ENCODE peak calls at places on chromosomes 13 and 19, in ten cellular contexts. One of them, this sample, is unnamed.

GRCh38 chr19:2195914-2196313 is 32.2 kb downstream of the DOT1L start:
- DNase-seq in GF-D8: no peak
- DNase-seq in tibial artery: no peak
- DNase-seq in T-helper 9 cell: no peak
- DNase-seq in heart right ventricle: no peak
- DNase-seq in left colon: no peak
- DNase-seq in posterior cingulate gyrus: no peak
- DNase-seq in kidney epithelial cell: no peak
- DNase-seq in RCC 7860: no peak
- DNase-seq in transverse colon: no peak
- DNase-seq in this sample: no peak

GRCh38 chr13:104737713-104738112 is 1671.5 kb upstream of the SLC10A2 start:
- DNase-seq in posterior cingulate gyrus: no peak
- DNase-seq in heart right ventricle: no peak
- DNase-seq in T-helper 9 cell: no peak
- DNase-seq in transverse colon: no peak
- DNase-seq in GF-D8: no peak
- DNase-seq in RCC 7860: no peak
- DNase-seq in kidney epithelial cell: no peak
- DNase-seq in tibial artery: no peak
- DNase-seq in left colon: no peak
- DNase-seq in this sample: no peak

GRCh38 chr19:19632661-19633060 is 4.6 kb upstream of the LPAR2 start:
- DNase-seq in kidney epithelial cell: no peak
- DNase-seq in left colon: no peak
- DNase-seq in posterior cingulate gyrus: no peak
- DNase-seq in T-helper 9 cell: no peak
- DNase-seq in RCC 7860: no peak
- DNase-seq in GF-D8: no peak
- DNase-seq in transverse colon: no peak
- DNase-seq in heart right ventricle: no peak
- DNase-seq in tibial artery: no peak
- DNase-seq in this sample: no peak

GRCh38 chr19:45045671-45046353 is 7.0 kb downstream of the CLASRP start:
- DNase-seq in RCC 7860: no peak
- DNase-seq in GF-D8: no peak
- DNase-seq in tibial artery: no peak
- DNase-seq in heart right ventricle: no peak
- DNase-seq in transverse colon: no peak
- DNase-seq in T-helper 9 cell: no peak
- DNase-seq in left colon: no peak
- DNase-seq in kidney epithelial cell: no peak
- DNase-seq in posterior cingulate gyrus: no peak
- DNase-seq in this sample: no peak

GRCh38 chr19:40633207-40633606 is 32.0 kb downstream of the LTBP4 start:
- DNase-seq in tibial artery: no peak
- DNase-seq in kidney epithelial cell: no peak
- DNase-seq in GF-D8: no peak
- DNase-seq in heart right ventricle: no peak
- DNase-seq in left colon: no peak
- DNase-seq in posterior cingulate gyrus: peak
- DNase-seq in transverse colon: no peak
- DNase-seq in RCC 7860: peak
- DNase-seq in T-helper 9 cell: no peak
- DNase-seq in this sample: no peak

GRCh38 chr19:10654610-10655456 is 687 bp downstream of the ILF3 start:
- DNase-seq in posterior cingulate gyrus: no peak
- DNase-seq in heart right ventricle: peak
- DNase-seq in RCC 7860: peak
- DNase-seq in kidney epithelial cell: no peak
- DNase-seq in GF-D8: no peak
- DNase-seq in left colon: peak
- DNase-seq in transverse colon: peak
- DNase-seq in T-helper 9 cell: peak
- DNase-seq in tibial artery: peak
- DNase-seq in this sample: peak

GRCh38 chr19:43534811-43535761 is 2.1 kb downstream of the ZNF575 start:
- DNase-seq in kidney epithelial cell: no peak
- DNase-seq in T-helper 9 cell: no peak
- DNase-seq in posterior cingulate gyrus: peak
- DNase-seq in heart right ventricle: peak
- DNase-seq in tibial artery: peak
- DNase-seq in left colon: peak
- DNase-seq in transverse colon: peak
- DNase-seq in GF-D8: no peak
- DNase-seq in RCC 7860: no peak
- DNase-seq in this sample: peak

GRCh38 chr13:113532156-113532806 is 41.8 kb upstream of the DCUN1D2 start:
- DNase-seq in posterior cingulate gyrus: peak
- DNase-seq in tibial artery: peak
- DNase-seq in RCC 7860: no peak
- DNase-seq in GF-D8: no peak
- DNase-seq in kidney epithelial cell: no peak
- DNase-seq in T-helper 9 cell: no peak
- DNase-seq in left colon: no peak
- DNase-seq in heart right ventricle: no peak
- DNase-seq in transverse colon: no peak
- DNase-seq in this sample: no peak

GRCh38 chr13:30526612-30527217 is 61.0 kb upstream of the HMGB1 start:
- DNase-seq in kidney epithelial cell: no peak
- DNase-seq in left colon: no peak
- DNase-seq in posterior cingulate gyrus: no peak
- DNase-seq in heart right ventricle: peak
- DNase-seq in T-helper 9 cell: no peak
- DNase-seq in RCC 7860: no peak
- DNase-seq in tibial artery: no peak
- DNase-seq in GF-D8: no peak
- DNase-seq in transverse colon: no peak
- DNase-seq in this sample: no peak

GRCh38 chr19:16649734-16650133 is 10.2 kb downstream of the SMIM7 start:
- DNase-seq in tibial artery: no peak
- DNase-seq in transverse colon: no peak
- DNase-seq in posterior cingulate gyrus: no peak
- DNase-seq in T-helper 9 cell: no peak
- DNase-seq in heart right ventricle: no peak
- DNase-seq in RCC 7860: no peak
- DNase-seq in left colon: no peak
- DNase-seq in GF-D8: peak
- DNase-seq in kidney epithelial cell: no peak
- DNase-seq in this sample: no peak

GRCh38 chr13:100382787-100383186 is 205.8 kb downstream of the GGACT start:
- DNase-seq in RCC 7860: no peak
- DNase-seq in kidney epithelial cell: no peak
- DNase-seq in T-helper 9 cell: no peak
- DNase-seq in tibial artery: no peak
- DNase-seq in GF-D8: no peak
- DNase-seq in transverse colon: no peak
- DNase-seq in heart right ventricle: no peak
- DNase-seq in posterior cingulate gyrus: no peak
- DNase-seq in left colon: no peak
- DNase-seq in this sample: no peak

GRCh38 chr13:87535911-87536310 is 135.3 kb upstream of the SLITRK5 start:
- DNase-seq in T-helper 9 cell: no peak
- DNase-seq in transverse colon: no peak
- DNase-seq in GF-D8: no peak
- DNase-seq in kidney epithelial cell: no peak
- DNase-seq in heart right ventricle: no peak
- DNase-seq in left colon: no peak
- DNase-seq in tibial artery: no peak
- DNase-seq in RCC 7860: peak
- DNase-seq in posterior cingulate gyrus: no peak
- DNase-seq in this sample: no peak

This sample was measured in Calu3.